ENCODE peak calls at places on chromosomes 5 and 9, in ten cellular contexts. C is iPS DF 6.9; J is tibial artery; F is vagina; E is CD4-positive, CD25-positive, alpha-beta regulatory T cell; W is Peyer's patch; N is OCI-LY7; G is NT2/D1; X is H1; I is heart left ventricle. R is an unnamed sample. For H3K4me1 and H3K9me3, the result is how much of the 10 kb centered on the place peaks cover.

GRCh38 chr9:137369111-137369787 is 53.7 kb downstream of the EXD3 start:
- DNase-seq in C (no peak), J (no peak), F (no peak), E (no peak), W (no peak), N (no peak), G (no peak), X (no peak), I (peak), R (no peak)

GRCh38 chr9:71587576-71588362 is 180.5 kb downstream of the CEMIP2 start:
- DNase-seq in C (no peak), J (no peak), F (no peak), E (no peak), W (no peak), N (no peak), G (no peak), X (no peak), I (no peak), R (no peak)

GRCh38 chr5:112956606-112957005 is 20.0 kb upstream of the DCP2 start:
- DNase-seq in C (no peak), J (no peak), F (no peak), E (no peak), W (no peak), N (no peak), G (no peak), X (no peak), I (no peak), R (no peak)

GRCh38 chr5:115815693-115816225 is 700 bp downstream of the CDO1 start:
- DNase-seq in C (no peak), J (peak), F (no peak), E (no peak), W (no peak), N (no peak), G (no peak), X (no peak), I (peak), R (no peak)

GRCh38 chr9:36258170-36258988 is at the start of gene GNE:
- DNase-seq in C (peak), J (peak), F (peak), E (peak), W (peak), N (peak), G (peak), X (peak), I (peak), R (peak)

GRCh38 chr5:38330207-38330606 is 71.8 kb downstream of the EGFLAM start:
- DNase-seq in C (no peak), J (no peak), F (no peak), E (no peak), W (no peak), N (no peak), G (no peak), X (no peak), I (no peak), R (no peak)

GRCh38 chr5:140251527-140251973 is 51.4 kb downstream of the PFDN1 start:
- DNase-seq in C (no peak), J (peak), F (no peak), E (no peak), W (no peak), N (peak), G (no peak), X (no peak), I (peak), R (peak)

GRCh38 chr5:109196486-109196885 is 213.3 kb downstream of the PJA2 start:
- DNase-seq in C (no peak), J (no peak), F (no peak), E (no peak), W (no peak), N (no peak), G (no peak), X (no peak), I (no peak), R (no peak)

GRCh38 chr5:65809817-65810531 is 88.0 kb downstream of the NLN start:
- DNase-seq in C (no peak), J (peak), F (no peak), E (no peak), W (peak), N (no peak), G (no peak), X (no peak), I (peak), R (no peak)

GRCh38 chr9:36442710-36443109 is 42.6 kb upstream of the RNF38 start:
- DNase-seq in C (no peak), J (no peak), F (no peak), E (no peak), W (no peak), N (no peak), G (no peak), X (no peak), I (no peak), R (no peak)

GRCh38 chr9:97904725-97905124 is 17.6 kb downstream of the TRMO start:
- DNase-seq in C (no peak), J (no peak), F (no peak), E (no peak), W (peak), N (no peak), G (no peak), X (no peak), I (no peak), R (peak)

GRCh38 chr5:149001154-149001553 is 61.7 kb downstream of the SH3TC2 start:
- DNase-seq in C (no peak), J (no peak), F (no peak), E (no peak), W (no peak), N (no peak), G (no peak), X (no peak), I (no peak), R (no peak)

GRCh38 chr5:17918373-17919104 is 284.3 kb downstream of the TAF11L14 start:
- DNase-seq in C (peak), J (no peak), F (no peak), E (no peak), W (no peak), N (no peak), G (peak), X (peak), I (no peak), R (no peak)

GRCh38 chr5:13215370-13215769 is 729.1 kb downstream of the DNAH5 start:
- DNase-seq in C (no peak), J (no peak), F (no peak), E (no peak), W (no peak), N (no peak), G (no peak), X (no peak), I (no peak), R (no peak)

GRCh38 chr5:136080483-136081180 is 51.8 kb downstream of the TGFBI start:
- DNase-seq in C (no peak), J (peak), F (no peak), E (peak), W (peak), N (no peak), G (no peak), X (peak), I (peak), R (peak)

GRCh38 chr9:87011551-87011950 is 64.2 kb upstream of the GAS1 start:
- DNase-seq in C (no peak), J (no peak), F (no peak), E (no peak), W (no peak), N (no peak), G (no peak), X (no peak), I (no peak), R (no peak)

DNA sequence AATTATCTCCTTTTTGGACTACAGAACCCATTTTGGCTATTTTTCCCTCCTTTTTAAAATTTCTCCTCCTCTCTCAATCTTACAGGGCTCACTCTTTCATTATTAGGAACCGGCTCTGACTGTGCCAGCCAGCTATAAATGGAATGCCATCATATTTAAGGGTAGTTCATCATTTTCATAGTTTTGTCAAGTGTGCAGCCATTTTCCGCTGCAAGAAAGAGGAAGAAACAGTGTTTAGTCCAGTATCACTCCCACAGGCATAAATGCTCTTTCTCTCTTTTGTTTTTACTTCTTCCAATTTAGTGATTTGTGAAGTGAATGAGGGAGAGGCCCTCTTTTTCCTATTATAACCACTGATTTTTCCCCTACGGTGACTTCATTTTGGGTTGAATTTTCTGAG is 290.0 kb downstream of the NR3C1 start:
- DNase-seq in C (no peak), J (no peak), F (no peak), E (no peak), W (no peak), N (no peak), G (no peak), X (no peak), I (no peak), R (no peak)
- H3K4me1 ChIP-seq in C (under half), J (under half), F (under half), E (under half), W (under half), N (under half), G (under half), X (under half), I (half or more), R (under half)

GRCh38 chr9:24059651-24060050 is 233.6 kb upstream of the ELAVL2 start:
- DNase-seq in C (no peak), J (no peak), F (no peak), E (no peak), W (no peak), N (no peak), G (no peak), X (no peak), I (no peak), R (no peak)
- H3K9me3 ChIP-seq in C (under half), J (under half), F (under half), E (under half), W (under half), N (under half), G (under half), X (under half), I (under half), R (under half)

GRCh38 chr5:124659798-124660197 is 86.6 kb downstream of the ZNF608 start:
- DNase-seq in C (no peak), J (no peak), F (no peak), E (no peak), W (no peak), N (no peak), G (no peak), X (no peak), I (no peak), R (no peak)
- H3K4me1 ChIP-seq in C (under half), J (under half), F (half or more), E (under half), W (under half), N (half or more), G (under half), X (under half), I (half or more), R (under half)

GRCh38 chr5:141420855-141421488 is at the start of gene PCDHGA11:
- DNase-seq in C (no peak), J (peak), F (no peak), E (no peak), W (peak), N (peak), G (no peak), X (no peak), I (no peak), R (no peak)
- H3K9me3 ChIP-seq in C (under half), J (half or more), F (half or more), E (half or more), W (under half), N (under half), G (half or more), X (under half), I (half or more), R (under half)

DNA sequence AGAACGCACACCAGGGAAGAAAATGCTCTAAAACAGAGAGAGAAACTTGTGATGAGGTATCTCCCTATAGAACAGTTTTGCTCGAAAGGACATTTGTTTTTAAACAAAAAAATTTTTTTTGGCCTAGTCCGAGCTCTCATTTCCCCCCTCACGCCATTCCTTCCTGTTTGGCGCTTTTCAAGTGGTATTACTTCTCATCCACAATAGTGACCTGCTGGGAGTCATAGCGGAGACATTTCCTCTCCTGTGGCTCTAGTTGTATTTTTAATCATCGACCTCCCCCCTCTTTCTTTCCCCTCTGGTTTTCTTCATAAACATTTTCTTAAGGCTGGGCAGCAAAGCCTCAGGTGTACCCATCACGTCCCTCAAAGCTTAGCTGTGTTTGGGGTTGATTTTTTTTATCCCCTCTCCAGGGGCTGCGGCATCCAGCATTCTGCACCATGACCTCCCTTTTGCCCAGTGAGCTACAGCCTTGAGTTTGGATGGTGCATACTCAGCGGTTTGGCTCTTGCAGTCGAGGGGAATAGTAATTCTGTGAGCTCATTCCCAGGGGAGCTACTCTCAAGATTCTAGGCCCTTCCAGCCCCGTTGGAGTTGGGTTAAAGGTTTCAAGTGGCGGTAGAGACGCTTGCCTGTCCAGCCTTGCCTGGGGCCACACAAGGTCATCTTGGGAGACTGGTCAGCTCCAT is 102.0 kb upstream of the SPRY4 start:
- DNase-seq in C (no peak), J (no peak), F (no peak), E (no peak), W (no peak), N (no peak), G (no peak), X (no peak), I (no peak), R (no peak)
- H3K4me1 ChIP-seq in C (under half), J (under half), F (under half), E (under half), W (under half), N (under half), G (under half), X (under half), I (under half), R (under half)

GRCh38 chr5:43332401-43332800 is 19.2 kb upstream of the HMGCS1 start:
- DNase-seq in C (no peak), J (no peak), F (no peak), E (no peak), W (no peak), N (no peak), G (no peak), X (no peak), I (no peak), R (no peak)
- H3K9me3 ChIP-seq in C (under half), J (under half), F (under half), E (under half), W (under half), N (under half), G (under half), X (under half), I (under half), R (under half)

DNA sequence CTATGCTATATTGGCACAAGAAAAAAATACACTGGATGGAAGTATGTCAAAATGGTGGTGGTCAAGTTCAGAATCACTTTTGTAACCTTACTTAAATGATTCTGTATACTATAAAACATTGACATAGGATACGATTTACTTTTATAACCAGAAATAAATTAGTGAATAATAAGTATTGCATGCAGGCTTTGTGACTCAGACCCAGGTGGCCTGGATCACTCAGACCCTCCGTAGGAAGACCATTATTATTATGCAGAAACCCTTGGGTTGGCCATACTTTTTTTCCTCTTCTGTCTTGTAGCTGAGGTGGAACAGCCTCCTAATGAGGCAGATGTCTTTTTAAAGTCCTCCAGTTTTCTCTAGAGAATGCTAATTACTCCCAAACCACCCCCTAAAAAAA is 121.9 kb downstream of the LPAR1 start:
- DNase-seq in C (no peak), J (no peak), F (no peak), E (no peak), W (no peak), N (no peak), G (no peak), X (no peak), I (no peak), R (no peak)
- H3K4me1 ChIP-seq in C (under half), J (half or more), F (under half), E (under half), W (under half), N (under half), G (under half), X (under half), I (under half), R (under half)

R was measured in effector memory CD4-positive, alpha-beta T cell.